ENCODE peak calls at places on chromosome 20, in eight cellular contexts. G is GOT3; D is Peyer's patch; R is activated T-cell treated with anti-CD3 and anti-CD28 coated beads for 1 hour; S is effector memory CD4-positive, alpha-beta T cell; J is fibroblast of the aortic adventitia; L is COR-L47; X is endothelial cell. Z is an unnamed sample.

GRCh38 chr20:57869951-57870315 is 160.1 kb upstream of the PMEPA1 start:
- DNase-seq in G (no peak), D (no peak), R (no peak), S (no peak), J (no peak), L (no peak), X (no peak), Z (no peak)

GRCh38 chr20:20823469-20823868 is 111.0 kb upstream of the RALGAPA2 start:
- DNase-seq in G (no peak), D (no peak), R (no peak), S (no peak), J (no peak), L (no peak), X (no peak), Z (no peak)

GRCh38 chr20:13363473-13363872 is 142.4 kb downstream of the ISM1 start:
- DNase-seq in G (no peak), D (no peak), R (no peak), S (no peak), J (no peak), L (no peak), X (no peak), Z (no peak)

GRCh38 chr20:24149881-24150307 is 161.3 kb upstream of the GGTLC1 start:
- DNase-seq in G (no peak), D (no peak), R (no peak), S (no peak), J (no peak), L (no peak), X (peak), Z (no peak)

GRCh38 chr20:50710492-50711063 is 19.2 kb upstream of the RIPOR3 start:
- DNase-seq in G (no peak), D (no peak), R (no peak), S (no peak), J (peak), L (no peak), X (no peak), Z (peak)

GRCh38 chr20:57322476-57322875 is 7.1 kb upstream of the SPO11 start:
- DNase-seq in G (no peak), D (no peak), R (no peak), S (no peak), J (no peak), L (no peak), X (no peak), Z (no peak)

GRCh38 chr20:41133709-41134361 is 3.5 kb upstream of the PLCG1 start:
- DNase-seq in G (no peak), D (no peak), R (no peak), S (peak), J (no peak), L (no peak), X (no peak), Z (no peak)

GRCh38 chr20:21137078-21137477 is 11.2 kb downstream of the KIZ start:
- DNase-seq in G (no peak), D (no peak), R (no peak), S (no peak), J (no peak), L (peak), X (no peak), Z (no peak)

GRCh38 chr20:32549842-32550241 is 35.3 kb downstream of the NOL4L start:
- DNase-seq in G (no peak), D (no peak), R (no peak), S (no peak), J (no peak), L (no peak), X (no peak), Z (no peak)

GRCh38 chr20:5718896-5719595 is 31.2 kb upstream of the SHLD1 start:
- DNase-seq in G (no peak), D (no peak), R (no peak), S (no peak), J (peak), L (no peak), X (no peak), Z (no peak)

GRCh38 chr20:3823881-3824280 is 3.5 kb downstream of the AP5S1 start:
- DNase-seq in G (no peak), D (no peak), R (no peak), S (no peak), J (no peak), L (no peak), X (no peak), Z (no peak)